ENCODE peak calls at places on chromosomes 2 and 18, in eight cellular contexts. Q, S, O, F, I, A, R and C are unnamed samples.
A peak's percentile ranks its signal among the peaks of the same experiment; 100 is the strongest.

GRCh38 chr2:13260401-13260800 is 543.7 kb downstream of the TRIB2 start:
- DNase-seq in Q (no peak), A (peak; percentile 64), F (no peak), O (no peak), R (no peak), S (no peak), I (no peak), C (peak; percentile 24)

GRCh38 chr2:203328735-203329549 is 748 bp downstream of the ABI2 start:
- DNase-seq in Q (peak; percentile 24), R (peak; percentile 46), A (peak; percentile 71), S (peak; percentile 36), F (peak; percentile 57), O (no peak), I (peak; percentile 14), C (peak; percentile 53)

GRCh38 chr2:127254386-127254981 is 34.4 kb upstream of the CYP27C1 start:
- DNase-seq in I (no peak), S (peak; percentile 85), Q (peak; percentile 43), F (no peak), R (peak; percentile 59), O (peak; percentile 14), A (no peak), C (peak; percentile 43)

GRCh38 chr2:186342029-186342428 is 144.0 kb upstream of the ZC3H15 start:
- DNase-seq in S (no peak), O (no peak), F (no peak), Q (no peak), A (no peak), I (no peak), R (no peak), C (no peak)

GRCh38 chr2:6948081-6949008 is 31.1 kb downstream of the RNF144A start:
- DNase-seq in O (no peak), S (no peak), I (no peak), A (no peak), F (no peak), R (no peak), Q (no peak), C (no peak)

GRCh38 chr2:69375494-69376353 is 11.3 kb downstream of the GFPT1 start:
- DNase-seq in S (peak; percentile 25), Q (peak; percentile 39), A (no peak), F (no peak), I (peak; percentile 66), O (no peak), R (peak; percentile 35), C (peak; percentile 46)

GRCh38 chr2:200064879-200065278 is 109.5 kb downstream of the MAIP1 start:
- DNase-seq in I (no peak), F (no peak), S (no peak), O (no peak), A (no peak), Q (no peak), R (no peak), C (no peak)

GRCh38 chr2:56077352-56077915 is 106.4 kb upstream of the CCDC85A start:
- DNase-seq in O (no peak), S (peak; percentile 22), A (peak; percentile 51), I (peak; percentile 39), Q (peak; percentile 28), F (no peak), R (peak; percentile 36), C (peak; percentile 37)

GRCh38 chr18:31970617-31971016 is 27.7 kb upstream of the TRAPPC8 start:
- DNase-seq in F (no peak), R (no peak), A (no peak), Q (no peak), O (no peak), S (no peak), I (no peak), C (no peak)

GRCh38 chr2:39875182-39875913 is 96.3 kb upstream of the THUMPD2 start:
- DNase-seq in I (no peak), O (no peak), S (peak; percentile 57), A (no peak), F (peak; percentile 34), Q (peak; percentile 97), R (peak; percentile 91), C (peak; percentile 88)

GRCh38 chr2:67456441-67456840 is 59.3 kb downstream of the ETAA1 start:
- DNase-seq in Q (no peak), A (no peak), O (no peak), S (no peak), R (no peak), F (no peak), I (no peak), C (no peak)

GRCh38 chr2:79993144-79993543 is 311.4 kb downstream of the LRRTM1 start:
- DNase-seq in I (no peak), R (peak; percentile 79), O (no peak), A (no peak), F (no peak), S (no peak), Q (no peak), C (no peak)

GRCh38 chr2:85707304-85707703 is 13.1 kb downstream of the GNLY start:
- DNase-seq in S (peak; percentile 85), I (peak; percentile 85), R (peak; percentile 85), F (peak; percentile 83), Q (peak; percentile 95), A (peak; percentile 60), O (peak; percentile 78), C (peak; percentile 93)

GRCh38 chr18:62634991-62635630 is 80.2 kb upstream of the PHLPP1 start:
- DNase-seq in I (no peak), R (peak; percentile 16), O (peak; percentile 42), A (no peak), Q (no peak), S (no peak), F (no peak), C (peak; percentile 93)

GRCh38 chr2:27888790-27889189 is 1.4 kb downstream of the RBKS start:
- DNase-seq in Q (peak; percentile 42), O (no peak), F (no peak), I (no peak), R (peak; percentile 90), S (peak; percentile 49), A (no peak), C (no peak)